ENCODE peak calls at places on chromosome X, in five cellular contexts. One of them, this sample, is unnamed.
A peak's percentile ranks its signal among the peaks of the same experiment; 100 is the strongest.

GRCh38 chrX:17644001-17644400 is 93.3 kb upstream of the SCML1 start:
- DNase-seq in cardiac fibroblast: no peak
- DNase-seq in WTC11: no peak
- DNase-seq in T-helper 1 cell: no peak
- DNase-seq in fibroblast of mammary gland: no peak
- DNase-seq in this sample: no peak

GRCh38 chrX:106201502-106202178 is 33.5 kb downstream of the PWWP3B start:
- DNase-seq in cardiac fibroblast: no peak
- DNase-seq in WTC11: peak; percentile 47
- DNase-seq in T-helper 1 cell: no peak
- DNase-seq in fibroblast of mammary gland: no peak
- DNase-seq in this sample: no peak

GRCh38 chrX:39653656-39654055 is 444.1 kb downstream of the BCOR start:
- DNase-seq in cardiac fibroblast: no peak
- DNase-seq in WTC11: peak; percentile 17
- DNase-seq in T-helper 1 cell: no peak
- DNase-seq in fibroblast of mammary gland: no peak
- DNase-seq in this sample: no peak

GRCh38 chrX:16839224-16839851 is 30.8 kb downstream of the RBBP7 start:
- DNase-seq in cardiac fibroblast: peak; percentile 5
- DNase-seq in WTC11: no peak
- DNase-seq in T-helper 1 cell: no peak
- DNase-seq in fibroblast of mammary gland: no peak
- DNase-seq in this sample: no peak

GRCh38 chrX:28709421-28709820 is 122.2 kb downstream of the IL1RAPL1 start:
- DNase-seq in cardiac fibroblast: no peak
- DNase-seq in WTC11: no peak
- DNase-seq in T-helper 1 cell: no peak
- DNase-seq in fibroblast of mammary gland: no peak
- DNase-seq in this sample: no peak

GRCh38 chrX:46630141-46630540 is 56.6 kb downstream of the CHST7 start:
- DNase-seq in cardiac fibroblast: no peak
- DNase-seq in WTC11: no peak
- DNase-seq in T-helper 1 cell: no peak
- DNase-seq in fibroblast of mammary gland: peak; percentile 41
- DNase-seq in this sample: no peak

GRCh38 chrX:7444967-7445366 is 297.0 kb upstream of the PUDP start:
- DNase-seq in cardiac fibroblast: no peak
- DNase-seq in WTC11: no peak
- DNase-seq in T-helper 1 cell: no peak
- DNase-seq in fibroblast of mammary gland: peak; percentile 11
- DNase-seq in this sample: no peak

GRCh38 chrX:46957299-46957698 is 45.1 kb downstream of the JADE3 start:
- DNase-seq in cardiac fibroblast: no peak
- DNase-seq in WTC11: no peak
- DNase-seq in T-helper 1 cell: no peak
- DNase-seq in fibroblast of mammary gland: peak; percentile 9
- DNase-seq in this sample: no peak

GRCh38 chrX:27953161-27953560 is 28.1 kb downstream of the DCAF8L1 start:
- DNase-seq in cardiac fibroblast: no peak
- DNase-seq in WTC11: no peak
- DNase-seq in T-helper 1 cell: no peak
- DNase-seq in fibroblast of mammary gland: no peak
- DNase-seq in this sample: no peak

GRCh38 chrX:53442322-53442631 is 8.1 kb upstream of the HSD17B10 start:
- DNase-seq in cardiac fibroblast: no peak
- DNase-seq in WTC11: no peak
- DNase-seq in T-helper 1 cell: no peak
- DNase-seq in fibroblast of mammary gland: no peak
- DNase-seq in this sample: no peak

GRCh38 chrX:115040417-115040816 is 23.0 kb upstream of the IL13RA2 start:
- DNase-seq in cardiac fibroblast: no peak
- DNase-seq in WTC11: peak; percentile 11
- DNase-seq in T-helper 1 cell: no peak
- DNase-seq in fibroblast of mammary gland: no peak
- DNase-seq in this sample: no peak

GRCh38 chrX:10847333-10847732 is 226.9 kb upstream of the MID1 start:
- DNase-seq in cardiac fibroblast: no peak
- DNase-seq in WTC11: no peak
- DNase-seq in T-helper 1 cell: no peak
- DNase-seq in fibroblast of mammary gland: no peak
- DNase-seq in this sample: no peak

GRCh38 chrX:70979136-70979762 is 48.4 kb upstream of the SLC7A3 start:
- DNase-seq in cardiac fibroblast: peak; percentile 55
- DNase-seq in WTC11: peak; percentile 10
- DNase-seq in T-helper 1 cell: no peak
- DNase-seq in fibroblast of mammary gland: peak; percentile 46
- DNase-seq in this sample: no peak

GRCh38 chrX:48826135-48826875 is at the start of gene ERAS:
- DNase-seq in cardiac fibroblast: no peak
- DNase-seq in WTC11: no peak
- DNase-seq in T-helper 1 cell: no peak
- DNase-seq in fibroblast of mammary gland: no peak
- DNase-seq in this sample: no peak

GRCh38 chrX:120672389-120672788 is 42.5 kb upstream of the C1GALT1C1 start:
- DNase-seq in cardiac fibroblast: peak; percentile 92
- DNase-seq in WTC11: no peak
- DNase-seq in T-helper 1 cell: no peak
- DNase-seq in fibroblast of mammary gland: peak; percentile 96
- DNase-seq in this sample: no peak

GRCh38 chrX:16357902-16358301 is 190.6 kb downstream of the MAGEB17 start:
- DNase-seq in cardiac fibroblast: no peak
- DNase-seq in WTC11: no peak
- DNase-seq in T-helper 1 cell: no peak
- DNase-seq in fibroblast of mammary gland: no peak
- DNase-seq in this sample: no peak

GRCh38 chrX:7147431-7147977 is at the start of gene STS:
- DNase-seq in cardiac fibroblast: peak; percentile 3
- DNase-seq in WTC11: peak; percentile 19
- DNase-seq in T-helper 1 cell: no peak
- DNase-seq in fibroblast of mammary gland: peak; percentile 20
- DNase-seq in this sample: peak; percentile 90

GRCh38 chrX:71547339-71547738 is 14.4 kb downstream of the OGT start:
- DNase-seq in cardiac fibroblast: no peak
- DNase-seq in WTC11: no peak
- DNase-seq in T-helper 1 cell: no peak
- DNase-seq in fibroblast of mammary gland: no peak
- DNase-seq in this sample: no peak

GRCh38 chrX:23662853-23663252 is 4.4 kb upstream of the PRDX4 start:
- DNase-seq in cardiac fibroblast: peak; percentile 17
- DNase-seq in WTC11: no peak
- DNase-seq in T-helper 1 cell: no peak
- DNase-seq in fibroblast of mammary gland: peak; percentile 84
- DNase-seq in this sample: no peak

GRCh38 chrX:40922307-40922706 is 162.9 kb upstream of the USP9X start:
- DNase-seq in cardiac fibroblast: peak; percentile 78
- DNase-seq in WTC11: peak; percentile 13
- DNase-seq in T-helper 1 cell: no peak
- DNase-seq in fibroblast of mammary gland: peak; percentile 63
- DNase-seq in this sample: peak; percentile 80

GRCh38 chrX:38948046-38948445 is 146.8 kb downstream of the MID1IP1 start:
- DNase-seq in cardiac fibroblast: no peak
- DNase-seq in WTC11: no peak
- DNase-seq in T-helper 1 cell: no peak
- DNase-seq in fibroblast of mammary gland: no peak
- DNase-seq in this sample: no peak

GRCh38 chrX:102604327-102604726 is 5.0 kb downstream of the ARMCX5 start:
- DNase-seq in cardiac fibroblast: no peak
- DNase-seq in WTC11: no peak
- DNase-seq in T-helper 1 cell: no peak
- DNase-seq in fibroblast of mammary gland: no peak
- DNase-seq in this sample: no peak

This sample was measured in Karpas-422.